ENCODE peak calls at places on chromosomes 12 and 14, in five cellular contexts. One of them, this sample, is unnamed.
A peak's percentile ranks its signal among the peaks of the same experiment; 100 is the strongest.

GRCh38 chr12:21717756-21718155 is 56.8 kb downstream of the KCNJ8 start:
- DNase-seq in activated B cell treated with CpG ODN at 0.5 μM for 24 hours: no peak
- DNase-seq in LoVo: no peak
- DNase-seq in MV-4-11: no peak
- DNase-seq in hippocampal formation: no peak
- DNase-seq in this sample: no peak

GRCh38 chr14:102777711-102778615 is 714 bp downstream of the TRAF3 start:
- DNase-seq in activated B cell treated with CpG ODN at 0.5 μM for 24 hours: peak; percentile 53
- DNase-seq in MV-4-11: no peak
- DNase-seq in hippocampal formation: no peak
- DNase-seq in LoVo: no peak
- DNase-seq in this sample: no peak

GRCh38 chr12:38892090-38892786 is 13.2 kb downstream of the CPNE8 start:
- DNase-seq in LoVo: peak; percentile 94
- DNase-seq in hippocampal formation: no peak
- DNase-seq in activated B cell treated with CpG ODN at 0.5 μM for 24 hours: no peak
- DNase-seq in MV-4-11: peak; percentile 29
- DNase-seq in this sample: peak; percentile 58

GRCh38 chr12:102347761-102348160 is 132.6 kb downstream of the IGF1 start:
- DNase-seq in activated B cell treated with CpG ODN at 0.5 μM for 24 hours: no peak
- DNase-seq in LoVo: no peak
- DNase-seq in MV-4-11: no peak
- DNase-seq in hippocampal formation: no peak
- DNase-seq in this sample: no peak

GRCh38 chr12:59803735-59804134 is 207.9 kb downstream of the SLC16A7 start:
- DNase-seq in hippocampal formation: no peak
- DNase-seq in activated B cell treated with CpG ODN at 0.5 μM for 24 hours: no peak
- DNase-seq in MV-4-11: no peak
- DNase-seq in LoVo: no peak
- DNase-seq in this sample: peak; percentile 72

GRCh38 chr12:80632835-80633234 is 74.6 kb upstream of the MYF6 start:
- DNase-seq in MV-4-11: no peak
- DNase-seq in LoVo: peak; percentile 11
- DNase-seq in hippocampal formation: no peak
- DNase-seq in activated B cell treated with CpG ODN at 0.5 μM for 24 hours: no peak
- DNase-seq in this sample: peak; percentile 85

GRCh38 chr12:21539797-21540196 is 13.7 kb downstream of the SPX start:
- DNase-seq in LoVo: no peak
- DNase-seq in MV-4-11: no peak
- DNase-seq in activated B cell treated with CpG ODN at 0.5 μM for 24 hours: no peak
- DNase-seq in hippocampal formation: no peak
- DNase-seq in this sample: no peak

GRCh38 chr14:73432124-73432523 is 26.2 kb downstream of the NUMB start:
- DNase-seq in MV-4-11: no peak
- DNase-seq in LoVo: no peak
- DNase-seq in hippocampal formation: no peak
- DNase-seq in activated B cell treated with CpG ODN at 0.5 μM for 24 hours: no peak
- DNase-seq in this sample: no peak

This sample was measured in islet precursor cell.